ENCODE peak calls at places on chromosomes 3 and 15, in four cellular contexts. I is BJ, Y is dorsolateral prefrontal cortex, A is upper lobe of right lung. S is an unnamed sample.

GRCh38 chr3:77873599-77873998 is 833.7 kb downstream of the ROBO2 start:
- DNase-seq in A (no peak), I (no peak), Y (no peak), S (no peak)

GRCh38 chr3:40128169-40128568 is 181.3 kb upstream of the EIF1B start:
- DNase-seq in Y (no peak), A (no peak), I (no peak), S (no peak)

GRCh38 chr3:46863261-46863782 is at the start of gene MYL3:
- DNase-seq in Y (no peak), A (peak), I (no peak), S (no peak)

GRCh38 chr15:41983621-41984571 is 11.5 kb upstream of the EHD4 start:
- DNase-seq in A (no peak), Y (no peak), I (no peak), S (no peak)

GRCh38 chr3:119340436-119340835 is 46.3 kb downstream of the ARHGAP31 start:
- DNase-seq in A (no peak), I (no peak), Y (no peak), S (no peak)

GRCh38 chr15:72521682-72522081 is 47.6 kb downstream of the ARIH1 start:
- DNase-seq in A (no peak), Y (no peak), I (no peak), S (no peak)

GRCh38 chr3:79366414-79366813 is 401.4 kb downstream of the ROBO1 start:
- DNase-seq in Y (no peak), I (no peak), A (no peak), S (no peak)

GRCh38 chr3:193896419-193896818 is 239.5 kb upstream of the HES1 start:
- DNase-seq in A (no peak), I (no peak), Y (no peak), S (no peak)

GRCh38 chr3:42014443-42014945 is 52.6 kb upstream of the ULK4 start:
- DNase-seq in I (no peak), A (no peak), Y (no peak), S (no peak)

GRCh38 chr3:175065492-175065891 is 206.4 kb downstream of the NAALADL2 start:
- DNase-seq in Y (no peak), I (no peak), A (no peak), S (no peak)

GRCh38 chr3:123246846-123247245 is 45.1 kb downstream of the SEC22A start:
- DNase-seq in Y (no peak), I (no peak), A (no peak), S (no peak)

GRCh38 chr3:188509316-188509715 is 355.4 kb downstream of the LPP start:
- DNase-seq in Y (no peak), A (no peak), I (no peak), S (no peak)

GRCh38 chr3:152193673-152194267 is 75.0 kb upstream of the MBNL1 start:
- DNase-seq in Y (no peak), A (peak), I (no peak), S (no peak)

GRCh38 chr3:160330111-160330510 is 68.9 kb downstream of the IFT80 start:
- DNase-seq in Y (no peak), A (no peak), I (no peak), S (no peak)

GRCh38 chr3:107848516-107848915 is 242.3 kb downstream of the CD47 start:
- DNase-seq in Y (no peak), I (no peak), A (no peak), S (no peak)

GRCh38 chr15:52481915-52482314 is 46.8 kb downstream of the MYO5A start:
- DNase-seq in I (peak), Y (no peak), A (no peak), S (peak)

GRCh38 chr15:74889882-74890768 is at the start of gene MPI:
- DNase-seq in Y (peak), I (no peak), A (peak), S (no peak)
- TF ChIP-seq CTCF in Y (no peak), I (no peak), A (no peak), S (no peak)

DNA sequence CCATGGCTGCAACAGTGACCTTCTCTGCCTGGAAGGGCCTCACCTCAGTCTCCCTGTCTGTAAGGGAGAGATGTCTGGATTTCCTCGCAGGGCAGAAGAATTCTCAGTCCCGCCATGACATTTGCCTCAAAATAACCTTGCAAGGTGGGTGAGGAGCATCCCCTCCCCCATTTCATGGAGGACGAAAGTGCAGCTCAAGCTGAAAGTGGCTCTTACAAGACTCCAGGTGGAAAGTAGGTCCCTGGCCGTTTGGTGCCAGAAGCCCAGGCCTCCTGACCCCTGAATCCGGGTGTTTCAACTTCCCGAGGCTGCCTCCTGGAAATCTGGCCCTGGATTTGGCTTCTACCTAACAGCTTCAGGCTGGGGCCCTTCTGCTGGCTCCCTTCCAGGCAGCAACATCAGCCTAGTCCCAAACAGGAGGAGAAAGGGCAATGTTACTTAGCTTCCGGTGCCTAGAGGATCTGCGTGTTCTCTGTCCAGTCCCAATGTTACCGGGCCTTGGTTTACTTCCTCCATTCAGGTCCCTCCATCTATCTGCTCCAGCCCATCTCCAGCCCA is 769 bp upstream of the CSPG4 start:
- DNase-seq in Y (no peak), A (no peak), I (no peak), S (no peak)
- H3K4me3 ChIP-seq in Y (peak), A (peak), I (no peak), S (no peak)

DNA sequence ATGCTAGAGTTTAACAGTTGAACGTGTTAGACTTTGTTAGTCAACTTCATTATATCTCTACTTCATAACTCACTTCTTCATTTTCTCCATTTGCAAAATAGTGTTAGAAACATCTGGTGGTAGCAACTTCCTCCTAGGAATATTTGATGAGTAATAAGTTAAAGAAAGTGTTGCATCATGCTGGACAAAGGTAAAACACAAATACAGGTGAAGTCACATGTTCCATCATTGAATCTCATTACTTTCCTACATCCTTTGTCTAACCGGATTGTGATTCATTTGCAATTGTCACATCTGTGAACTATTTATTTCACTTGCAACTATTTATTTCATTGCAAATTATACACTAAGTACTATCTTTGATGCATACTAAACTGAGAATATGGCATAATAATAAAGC is 186.5 kb downstream of the TUSC7 start:
- DNase-seq in A (no peak), Y (no peak), I (no peak), S (no peak)
- TF ChIP-seq CTCF in A (no peak), Y (no peak), I (no peak), S (no peak)

DNA sequence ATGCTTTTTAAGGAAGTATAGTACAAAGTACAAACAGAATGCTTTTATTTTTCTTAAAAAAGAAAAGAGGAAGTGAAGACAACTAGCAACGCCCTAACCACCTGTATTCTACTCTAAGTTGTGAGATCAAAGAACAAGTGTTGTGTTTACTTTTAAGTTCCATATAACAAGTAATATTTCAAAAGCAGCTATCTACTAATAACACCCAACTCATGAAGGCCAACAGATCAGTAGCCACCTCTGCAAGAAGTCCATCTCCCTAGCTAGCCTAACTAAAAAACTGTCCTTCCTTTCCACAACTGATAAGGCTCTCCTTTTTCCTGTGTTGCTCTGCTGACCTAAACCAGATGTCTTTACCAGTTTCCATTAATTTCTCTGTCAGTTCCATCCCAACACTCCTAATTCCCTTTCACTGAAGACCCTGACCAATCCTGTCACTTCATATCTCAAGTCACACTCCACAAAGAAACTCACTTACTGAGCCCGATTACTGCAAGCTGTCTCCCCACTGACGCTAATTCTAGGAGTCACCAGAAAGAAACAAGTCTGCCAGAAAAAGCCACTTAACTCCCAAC is 26.9 kb downstream of the PHC3 start:
- DNase-seq in I (no peak), A (no peak), Y (no peak), S (no peak)
- H3K4me3 ChIP-seq in I (no peak), A (no peak), Y (no peak), S (no peak)

DNA sequence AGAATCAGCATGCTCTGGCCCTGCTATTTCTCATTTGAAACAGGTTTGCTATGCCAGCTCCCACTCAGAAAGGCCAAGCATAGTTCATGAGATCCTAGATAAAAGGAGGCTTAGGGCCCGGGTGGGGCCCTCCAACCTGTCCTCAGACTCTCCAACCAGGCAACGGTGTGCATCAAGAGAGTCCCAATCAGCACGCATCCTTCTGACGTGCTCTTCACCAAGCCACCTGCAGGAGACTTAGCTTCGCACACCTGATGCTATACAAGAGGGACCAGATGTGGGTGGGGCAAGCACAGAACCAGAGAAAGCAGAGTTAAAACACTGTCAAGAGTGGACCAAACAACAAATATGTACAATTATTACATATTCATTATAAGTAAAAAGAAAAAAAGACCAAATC is 17.3 kb downstream of the STIMATE start:
- DNase-seq in A (no peak), I (no peak), Y (no peak), S (no peak)
- TF ChIP-seq CTCF in A (no peak), I (no peak), Y (no peak), S (no peak)

GRCh38 chr3:105997800-105998526 is 129.2 kb upstream of the CBLB start:
- DNase-seq in I (peak), Y (no peak), A (no peak), S (peak)
- H3K4me3 ChIP-seq in I (peak), Y (no peak), A (no peak), S (peak)

GRCh38 chr3:32510075-32510724 is 7.5 kb upstream of the CMTM6 start:
- DNase-seq in Y (peak), I (peak), A (no peak), S (no peak)
- TF ChIP-seq CTCF in Y (peak), I (peak), A (peak), S (peak)

GRCh38 chr3:101852983-101853382 is 3.7 kb downstream of the NFKBIZ start:
- DNase-seq in I (no peak), A (no peak), Y (no peak), S (no peak)

GRCh38 chr3:101851072-101851471 is 1.8 kb downstream of the NFKBIZ start:
- DNase-seq in A (no peak), I (no peak), Y (no peak), S (no peak)

GRCh38 chr3:101853465-101853864 is 4.2 kb downstream of the NFKBIZ start:
- DNase-seq in Y (no peak), I (no peak), A (no peak), S (no peak)

GRCh38 chr3:101851833-101852232 is 2.5 kb downstream of the NFKBIZ start:
- DNase-seq in A (no peak), I (no peak), Y (no peak), S (no peak)

DNA sequence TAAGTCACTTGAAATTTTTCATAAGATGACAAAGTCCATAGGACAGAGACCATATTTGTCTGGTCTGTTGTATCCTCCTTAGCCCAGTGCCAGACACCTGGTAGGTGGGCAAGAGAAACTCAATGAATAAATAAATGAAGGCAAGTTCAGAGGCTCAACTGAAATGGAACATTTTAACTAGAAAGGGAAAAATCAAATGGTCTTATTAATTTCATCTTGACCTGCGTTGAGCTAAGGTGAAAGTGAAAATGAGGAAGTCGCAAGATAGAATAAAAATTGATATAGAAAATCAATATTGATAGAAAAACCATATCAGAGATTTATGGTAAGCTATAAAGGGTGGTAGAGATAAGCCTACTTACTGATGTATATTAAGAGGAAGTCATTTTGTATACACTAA is 3.0 kb downstream of the NFKBIZ start:
- DNase-seq in Y (no peak), I (no peak), A (no peak), S (no peak)
- H3K4me3 ChIP-seq in Y (no peak), I (peak), A (peak), S (no peak)

DNA sequence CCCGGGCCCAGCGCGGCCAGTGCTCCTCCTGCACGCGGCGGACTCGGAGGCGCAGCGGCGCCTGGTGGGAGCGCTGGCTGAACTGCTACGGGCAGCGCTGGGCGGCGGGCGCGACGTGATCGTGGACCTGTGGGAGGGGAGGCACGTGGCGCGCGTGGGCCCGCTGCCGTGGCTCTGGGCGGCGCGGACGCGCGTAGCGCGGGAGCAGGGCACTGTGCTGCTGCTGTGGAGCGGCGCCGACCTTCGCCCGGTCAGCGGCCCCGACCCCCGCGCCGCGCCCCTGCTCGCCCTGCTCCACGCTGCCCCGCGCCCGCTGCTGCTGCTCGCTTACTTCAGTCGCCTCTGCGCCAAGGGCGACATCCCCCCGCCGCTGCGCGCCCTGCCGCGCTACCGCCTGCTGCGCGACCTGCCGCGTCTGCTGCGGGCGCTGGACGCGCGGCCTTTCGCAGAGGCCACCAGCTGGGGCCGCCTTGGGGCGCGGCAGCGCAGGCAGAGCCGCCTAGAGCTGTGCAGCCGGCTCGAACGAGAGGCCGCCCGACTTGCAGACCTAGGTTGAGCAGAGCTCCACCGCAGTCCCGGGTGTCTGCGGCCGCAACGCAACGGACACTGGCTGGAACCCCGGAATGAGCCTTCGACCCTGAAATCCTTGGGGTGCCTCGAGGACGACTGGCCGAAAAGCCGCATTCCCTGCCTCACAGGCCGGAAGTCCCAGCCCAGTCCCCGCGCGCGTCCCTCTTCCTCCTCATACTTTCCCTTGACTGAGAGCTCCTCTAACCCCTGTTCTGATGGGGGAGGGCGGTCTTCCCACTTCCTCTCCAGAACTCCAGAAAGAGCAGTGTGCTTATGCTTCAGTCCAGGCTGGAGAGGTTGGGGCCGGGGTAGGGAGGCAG is 1.4 kb upstream of the IL17RC start:
- DNase-seq in Y (peak), A (peak), I (no peak), S (no peak)
- TF ChIP-seq CTCF in Y (no peak), A (peak), I (peak), S (peak)

GRCh38 chr15:91142097-91142744 is 42.2 kb downstream of the SV2B start:
- DNase-seq in I (no peak), A (no peak), Y (no peak), S (no peak)

GRCh38 chr15:91151781-91152563 is 51.9 kb downstream of the SV2B start:
- DNase-seq in A (no peak), I (no peak), Y (no peak), S (no peak)

GRCh38 chr15:91150492-91151160 is 50.6 kb downstream of the SV2B start:
- DNase-seq in Y (no peak), A (no peak), I (no peak), S (no peak)

GRCh38 chr15:91148243-91148642 is 48.2 kb downstream of the SV2B start:
- DNase-seq in A (no peak), I (no peak), Y (no peak), S (no peak)

DNA sequence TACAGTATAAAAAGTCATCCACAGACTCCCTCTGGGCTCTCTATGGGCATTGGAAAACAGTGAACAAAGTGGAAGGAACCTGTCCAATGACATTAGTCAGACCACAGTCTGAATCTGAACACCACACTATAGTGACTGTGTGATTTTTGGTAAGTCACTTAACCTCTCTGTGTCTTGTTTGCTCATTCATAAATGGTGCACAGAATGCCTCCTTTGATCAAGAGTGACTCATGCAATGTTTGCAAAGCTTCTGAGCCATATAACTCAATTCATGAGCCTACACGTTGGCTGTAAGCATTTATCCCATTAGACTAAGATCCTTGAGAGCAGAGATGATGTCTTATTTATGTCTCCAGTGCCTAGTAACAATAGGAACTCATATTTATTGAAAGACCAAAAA is 46.7 kb downstream of the SV2B start:
- DNase-seq in A (no peak), I (no peak), Y (no peak), S (no peak)
- H3K4me3 ChIP-seq in A (no peak), I (no peak), Y (no peak), S (no peak)

S was measured in AG09309.